ENCODE peak calls at places on chromosomes 2 and 18, in seven cellular contexts. H is stimulated activated CD8-positive, alpha-beta memory T cell treated with anti-CD3 and anti-CD28 coated beads, Interleukin-7, amount 100 ng/mL, for 4 hours; Y is naive thymus-derived CD4-positive, alpha-beta T cell; Q is AG09319; K is A549; J is amniotic stem cell; W is GDM1. S is an unnamed sample.

GRCh38 chr2:198807131-198807530 is 650.6 kb downstream of the SATB2 start:
- DNase-seq in H (no peak), Y (no peak), Q (no peak), K (no peak), J (no peak), W (no peak), S (no peak)

GRCh38 chr2:69095246-69095645 is 82.3 kb downstream of the ANTXR1 start:
- DNase-seq in H (no peak), Y (no peak), Q (no peak), K (no peak), J (no peak), W (no peak), S (no peak)

GRCh38 chr2:70088508-70089219 is 1.4 kb downstream of the PCBP1 start:
- DNase-seq in H (no peak), Y (no peak), Q (no peak), K (no peak), J (no peak), W (no peak), S (no peak)

GRCh38 chr18:47996091-47996541 is 65.7 kb upstream of the SMAD2 start:
- DNase-seq in H (no peak), Y (no peak), Q (no peak), K (no peak), J (no peak), W (no peak), S (no peak)

GRCh38 chr2:234483568-234484251 is 13.2 kb downstream of the ARL4C start:
- DNase-seq in H (peak; percentile 76), Y (peak; percentile 78), Q (no peak), K (no peak), J (no peak), W (no peak), S (no peak)

GRCh38 chr2:237602409-237602808 is 11.9 kb upstream of the RAB17 start:
- DNase-seq in H (no peak), Y (no peak), Q (no peak), K (no peak), J (no peak), W (no peak), S (no peak)

GRCh38 chr18:76376668-76377358 is 118.2 kb downstream of the ZNF516 start:
- DNase-seq in H (peak; percentile 29), Y (peak; percentile 55), Q (no peak), K (no peak), J (no peak), W (no peak), S (no peak)

GRCh38 chr2:71793965-71794364 is 340.6 kb downstream of the DYSF start:
- DNase-seq in H (no peak), Y (no peak), Q (no peak), K (no peak), J (no peak), W (no peak), S (no peak)

GRCh38 chr2:168480825-168481585 is 24.9 kb downstream of the CERS6 start:
- DNase-seq in H (no peak), Y (no peak), Q (no peak), K (no peak), J (no peak), W (no peak), S (no peak)

GRCh38 chr2:56183643-56184499 is at the start of gene CCDC85A:
- DNase-seq in H (no peak), Y (peak; percentile 24), Q (peak; percentile 30), K (peak; percentile 81), J (peak; percentile 67), W (peak; percentile 40), S (no peak)

GRCh38 chr2:104852161-104852689 is 1.7 kb upstream of the POU3F3 start:
- DNase-seq in H (no peak), Y (peak; percentile 20), Q (no peak), K (no peak), J (no peak), W (no peak), S (no peak)

GRCh38 chr2:238137885-238138284 is 583 bp upstream of the KLHL30 start:
- DNase-seq in H (no peak), Y (no peak), Q (no peak), K (no peak), J (no peak), W (no peak), S (no peak)

GRCh38 chr2:134461511-134461910 is 207.6 kb downstream of the MGAT5 start:
- DNase-seq in H (no peak), Y (no peak), Q (no peak), K (no peak), J (no peak), W (no peak), S (no peak)

GRCh38 chr2:23602113-23602512 is 217.1 kb downstream of the KLHL29 start:
- DNase-seq in H (no peak), Y (no peak), Q (peak; percentile 12), K (peak; percentile 41), J (peak; percentile 70), W (no peak), S (no peak)

GRCh38 chr2:236501026-236501425 is 68.6 kb upstream of the ACKR3 start:
- DNase-seq in H (no peak), Y (no peak), Q (no peak), K (no peak), J (no peak), W (no peak), S (no peak)